ENCODE peak calls at places on chromosomes 4 and X, in four cellular contexts. One of them, this sample, is unnamed.

GRCh38 chr4:8855781-8856245 is 15.8 kb downstream of the HMX1 start:
- DNase-seq in activated CD8-positive, alpha-beta memory T cell treated with anti-CD3 and anti-CD28 coated beads for 24 hours: no peak
- DNase-seq in GM13977: no peak
- DNase-seq in neural crest cell: no peak
- DNase-seq in this sample: no peak

GRCh38 chr4:3296651-3297050 is 3.8 kb downstream of the RGS12 start:
- DNase-seq in activated CD8-positive, alpha-beta memory T cell treated with anti-CD3 and anti-CD28 coated beads for 24 hours: peak
- DNase-seq in GM13977: no peak
- DNase-seq in neural crest cell: no peak
- DNase-seq in this sample: no peak

GRCh38 chrX:136839196-136839595 is 41.3 kb downstream of the RBMX start:
- DNase-seq in activated CD8-positive, alpha-beta memory T cell treated with anti-CD3 and anti-CD28 coated beads for 24 hours: no peak
- DNase-seq in GM13977: no peak
- DNase-seq in neural crest cell: no peak
- DNase-seq in this sample: no peak

GRCh38 chr4:168796362-168797106 is 213.5 kb downstream of the CBR4 start:
- DNase-seq in activated CD8-positive, alpha-beta memory T cell treated with anti-CD3 and anti-CD28 coated beads for 24 hours: no peak
- DNase-seq in GM13977: no peak
- DNase-seq in neural crest cell: no peak
- DNase-seq in this sample: no peak

GRCh38 chrX:70398899-70399298 is 24.2 kb upstream of the GDPD2 start:
- DNase-seq in activated CD8-positive, alpha-beta memory T cell treated with anti-CD3 and anti-CD28 coated beads for 24 hours: no peak
- DNase-seq in GM13977: no peak
- DNase-seq in neural crest cell: no peak
- DNase-seq in this sample: no peak

GRCh38 chr4:110621328-110621812 is 1.5 kb downstream of the PITX2 start:
- DNase-seq in activated CD8-positive, alpha-beta memory T cell treated with anti-CD3 and anti-CD28 coated beads for 24 hours: no peak
- DNase-seq in GM13977: peak
- DNase-seq in neural crest cell: no peak
- DNase-seq in this sample: no peak

GRCh38 chrX:114717921-114718320 is 134.0 kb downstream of the HTR2C start:
- DNase-seq in activated CD8-positive, alpha-beta memory T cell treated with anti-CD3 and anti-CD28 coated beads for 24 hours: no peak
- DNase-seq in GM13977: no peak
- DNase-seq in neural crest cell: peak
- DNase-seq in this sample: no peak

GRCh38 chrX:150291014-150291413 is 72.1 kb upstream of the MAMLD1 start:
- DNase-seq in activated CD8-positive, alpha-beta memory T cell treated with anti-CD3 and anti-CD28 coated beads for 24 hours: no peak
- DNase-seq in GM13977: no peak
- DNase-seq in neural crest cell: no peak
- DNase-seq in this sample: no peak

GRCh38 chrX:24276011-24276410 is 37.9 kb downstream of the SUPT20HL2 start:
- DNase-seq in activated CD8-positive, alpha-beta memory T cell treated with anti-CD3 and anti-CD28 coated beads for 24 hours: no peak
- DNase-seq in GM13977: no peak
- DNase-seq in neural crest cell: no peak
- DNase-seq in this sample: no peak

GRCh38 chrX:107565916-107566602 is 62.3 kb upstream of the PRPS1 start:
- DNase-seq in activated CD8-positive, alpha-beta memory T cell treated with anti-CD3 and anti-CD28 coated beads for 24 hours: no peak
- DNase-seq in GM13977: no peak
- DNase-seq in neural crest cell: peak
- DNase-seq in this sample: no peak

GRCh38 chrX:6026484-6026883 is 202.2 kb downstream of the NLGN4X start:
- DNase-seq in activated CD8-positive, alpha-beta memory T cell treated with anti-CD3 and anti-CD28 coated beads for 24 hours: no peak
- DNase-seq in GM13977: no peak
- DNase-seq in neural crest cell: no peak
- DNase-seq in this sample: no peak

GRCh38 chr4:99076292-99076976 is 12.2 kb downstream of the ADH5 start:
- DNase-seq in activated CD8-positive, alpha-beta memory T cell treated with anti-CD3 and anti-CD28 coated beads for 24 hours: no peak
- DNase-seq in GM13977: no peak
- DNase-seq in neural crest cell: no peak
- DNase-seq in this sample: no peak